ENCODE peak calls at places on chromosomes 2 and 18, in ten cellular contexts. X, P, J, Z, C, U, B, H, K and A are unnamed samples. For H3K9me3, the result is how much of the 10 kb centered on the place peaks cover.

GRCh38 chr2:132651115-132652099 is 18.6 kb downstream of the LYPD1 start:
- DNase-seq in X (no peak), P (no peak), J (peak), Z (no peak), C (peak), U (peak), B (peak), H (peak), K (peak), A (no peak)

GRCh38 chr2:71807969-71808451 is 339.7 kb downstream of the CYP26B1 start:
- DNase-seq in X (no peak), P (no peak), J (peak), Z (no peak), C (no peak), U (no peak), B (no peak), H (no peak), K (no peak), A (no peak)

GRCh38 chr2:98444436-98445166 is at the start of gene INPP4A:
- DNase-seq in X (peak), P (peak), J (peak), Z (peak), C (peak), U (peak), B (peak), H (peak), K (peak), A (no peak)

GRCh38 chr2:48979691-48980090 is 174.6 kb downstream of the FSHR start:
- DNase-seq in X (no peak), P (no peak), J (no peak), Z (no peak), C (no peak), U (no peak), B (no peak), H (no peak), K (no peak), A (no peak)

GRCh38 chr2:115733190-115733775 is 1290.8 kb downstream of the DPP10 start:
- DNase-seq in X (no peak), P (no peak), J (no peak), Z (no peak), C (no peak), U (no peak), B (no peak), H (no peak), K (no peak), A (no peak)

GRCh38 chr2:200171761-200172482 is 134.6 kb upstream of the SPATS2L start:
- DNase-seq in X (no peak), P (peak), J (peak), Z (no peak), C (no peak), U (peak), B (peak), H (no peak), K (no peak), A (no peak)

GRCh38 chr2:55490554-55490953 is 29.0 kb upstream of the CFAP36 start:
- DNase-seq in X (no peak), P (peak), J (peak), Z (no peak), C (no peak), U (peak), B (peak), H (peak), K (no peak), A (no peak)

GRCh38 chr18:44793186-44793585 is 112.5 kb downstream of the SETBP1 start:
- DNase-seq in X (no peak), P (no peak), J (no peak), Z (no peak), C (no peak), U (no peak), B (no peak), H (no peak), K (no peak), A (no peak)

GRCh38 chr2:217573565-217573964 is 429.2 kb downstream of the TNS1 start:
- DNase-seq in X (no peak), P (no peak), J (peak), Z (no peak), C (no peak), U (no peak), B (peak), H (no peak), K (no peak), A (no peak)

GRCh38 chr2:45300026-45300750 is 290.9 kb upstream of the SIX2 start:
- DNase-seq in X (peak), P (no peak), J (no peak), Z (no peak), C (no peak), U (no peak), B (no peak), H (peak), K (no peak), A (no peak)

GRCh38 chr2:239275871-239276812 is 124.7 kb downstream of the HDAC4 start:
- DNase-seq in X (no peak), P (no peak), J (peak), Z (no peak), C (no peak), U (peak), B (no peak), H (no peak), K (no peak), A (no peak)

GRCh38 chr18:58858591-58859468 is 5.8 kb upstream of the ZNF532 start:
- DNase-seq in X (no peak), P (no peak), J (peak), Z (no peak), C (no peak), U (no peak), B (no peak), H (no peak), K (no peak), A (no peak)

GRCh38 chr2:117967981-117968723 is 45.7 kb downstream of the CCDC93 start:
- DNase-seq in X (no peak), P (no peak), J (peak), Z (no peak), C (no peak), U (no peak), B (no peak), H (no peak), K (no peak), A (no peak)

GRCh38 chr18:46353460-46353859 is 249.3 kb downstream of the HAUS1 start:
- DNase-seq in X (no peak), P (no peak), J (no peak), Z (no peak), C (no peak), U (no peak), B (no peak), H (no peak), K (no peak), A (no peak)

GRCh38 chr2:8803658-8804379 is 33.6 kb downstream of the KIDINS220 start:
- DNase-seq in X (peak), P (peak), J (peak), Z (no peak), C (peak), U (peak), B (peak), H (peak), K (no peak), A (no peak)

GRCh38 chr18:8689431-8689830 is 15.9 kb upstream of the MTCL1 start:
- DNase-seq in X (no peak), P (no peak), J (no peak), Z (no peak), C (no peak), U (no peak), B (no peak), H (no peak), K (no peak), A (no peak)

GRCh38 chr2:168787098-168787781 is 15.2 kb upstream of the NOSTRIN start:
- DNase-seq in X (no peak), P (no peak), J (no peak), Z (no peak), C (no peak), U (no peak), B (no peak), H (no peak), K (no peak), A (no peak)

GRCh38 chr2:25376750-25377621 is 35.3 kb upstream of the DNMT3A start:
- DNase-seq in X (peak), P (peak), J (peak), Z (peak), C (peak), U (peak), B (peak), H (peak), K (peak), A (no peak)

GRCh38 chr2:223943561-223944008 is 1.6 kb downstream of the WDFY1 start:
- DNase-seq in X (no peak), P (peak), J (peak), Z (no peak), C (no peak), U (no peak), B (peak), H (peak), K (no peak), A (no peak)

GRCh38 chr18:13436596-13436995 is 218.0 kb downstream of the LDLRAD4 start:
- DNase-seq in X (no peak), P (no peak), J (no peak), Z (no peak), C (no peak), U (no peak), B (no peak), H (no peak), K (no peak), A (no peak)

GRCh38 chr2:3446381-3446780 is 66.9 kb downstream of the TRAPPC12 start:
- DNase-seq in X (no peak), P (no peak), J (no peak), Z (no peak), C (no peak), U (no peak), B (no peak), H (no peak), K (no peak), A (no peak)

GRCh38 chr2:74399785-74400184 is 19.7 kb upstream of the DCTN1 start:
- DNase-seq in X (peak), P (peak), J (peak), Z (no peak), C (peak), U (peak), B (peak), H (peak), K (peak), A (no peak)

GRCh38 chr2:222819722-222820333 is 41.0 kb upstream of the ACSL3 start:
- DNase-seq in X (no peak), P (peak), J (peak), Z (no peak), C (no peak), U (no peak), B (peak), H (no peak), K (no peak), A (no peak)

GRCh38 chr2:149375801-149376349 is 45.5 kb downstream of the LYPD6 start:
- DNase-seq in X (no peak), P (no peak), J (no peak), Z (peak), C (no peak), U (no peak), B (no peak), H (peak), K (peak), A (no peak)

DNA sequence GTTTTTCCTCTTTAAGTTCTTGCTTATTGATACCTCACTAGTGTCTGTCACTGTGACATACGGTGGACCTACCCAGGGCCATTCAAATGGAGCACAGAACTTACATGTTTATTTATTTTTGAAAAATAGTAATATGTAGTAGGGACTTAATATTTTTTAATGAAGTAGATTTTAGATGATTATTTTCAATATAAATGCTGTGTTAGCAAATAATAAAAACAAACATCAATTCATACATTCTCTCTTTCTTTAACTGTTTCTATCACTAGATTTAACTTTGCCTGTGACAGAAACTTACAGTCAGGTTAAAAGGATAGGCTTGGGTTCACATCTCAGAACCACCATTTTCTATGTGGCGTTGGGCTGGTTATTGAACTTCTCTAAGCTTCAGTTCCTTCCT is 184.4 kb upstream of the RASGRP3 start:
- DNase-seq in X (no peak), P (no peak), J (no peak), Z (no peak), C (no peak), U (no peak), B (no peak), H (no peak), K (no peak), A (no peak)
- H3K9ac ChIP-seq in X (no peak), P (no peak), J (no peak), Z (no peak), C (no peak), U (no peak), B (no peak), H (peak), K (no peak), A (no peak)

DNA sequence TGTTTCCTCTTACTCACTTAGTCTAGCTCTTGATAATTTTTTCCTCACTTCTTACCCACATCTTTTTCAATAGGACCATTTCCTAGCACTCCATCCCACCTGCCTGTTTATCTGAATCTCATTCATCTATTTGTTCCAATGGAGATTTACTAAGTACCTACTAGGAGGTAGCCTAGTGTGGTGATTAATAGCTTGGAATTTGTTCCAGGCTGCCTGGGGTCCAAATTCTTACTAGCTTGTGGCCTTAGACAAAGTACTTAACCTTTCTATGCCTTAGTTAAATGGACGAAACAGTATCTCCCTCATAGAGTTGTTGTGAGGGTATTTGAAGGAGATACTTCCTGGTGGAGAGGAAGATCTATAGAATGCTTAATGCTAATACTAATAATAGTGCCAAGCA is 42.9 kb upstream of the SERTAD2 start:
- DNase-seq in X (no peak), P (no peak), J (no peak), Z (no peak), C (no peak), U (no peak), B (no peak), H (no peak), K (no peak), A (no peak)
- H3K4me3 ChIP-seq in X (no peak), P (no peak), J (no peak), Z (no peak), C (no peak), U (no peak), B (no peak), H (no peak), K (no peak), A (no peak)

DNA sequence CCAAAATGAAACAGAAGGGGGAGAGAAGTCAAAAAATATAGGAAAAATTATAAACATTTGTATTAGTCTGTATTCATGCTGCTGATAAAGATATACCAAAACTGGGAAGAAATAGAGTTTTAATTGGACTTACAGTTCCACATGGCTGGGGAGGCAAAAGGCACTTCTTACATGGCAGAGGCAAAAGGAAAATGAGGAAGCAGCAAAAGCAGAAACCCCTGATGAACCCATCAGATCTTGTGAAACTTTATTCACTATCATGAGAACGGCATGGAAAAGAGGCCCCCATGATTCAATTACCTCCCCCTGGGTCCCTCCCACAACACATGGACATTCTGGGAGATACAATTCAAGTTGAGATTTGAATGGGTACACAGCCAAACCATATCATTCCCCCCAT is 79.1 kb downstream of the ZRANB3 start:
- DNase-seq in X (no peak), P (no peak), J (no peak), Z (no peak), C (no peak), U (no peak), B (no peak), H (no peak), K (no peak), A (no peak)
- H3K9me3 ChIP-seq in X (under half), P (under half), J (under half), Z (under half), C (under half), U (under half), B (under half), H (under half), K (under half), A (under half)

DNA sequence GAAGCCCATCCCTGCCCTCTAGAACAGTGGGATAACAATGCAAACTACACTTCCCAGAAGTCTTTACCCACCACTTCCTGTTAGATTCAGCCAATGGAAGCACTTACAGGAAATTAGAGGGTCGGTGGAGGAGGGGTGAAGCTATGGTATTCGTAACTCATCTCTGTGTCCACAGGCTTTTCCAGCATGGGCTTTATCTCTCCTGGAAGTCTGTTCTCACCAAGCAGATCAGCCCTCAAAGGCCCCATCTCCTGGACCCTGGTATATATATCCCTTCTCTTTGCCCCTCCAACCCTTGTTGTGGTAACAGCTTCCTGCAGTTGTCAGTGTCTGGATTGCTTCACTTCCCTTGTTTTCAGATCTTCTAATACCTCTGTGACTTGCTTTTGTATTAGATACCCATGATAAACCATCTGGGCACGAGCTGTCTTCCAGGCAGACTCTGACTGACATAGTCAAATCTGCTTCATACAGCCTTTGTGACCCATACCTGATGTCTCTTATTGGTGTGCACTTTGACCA is 475.0 kb upstream of the POU3F3 start:
- DNase-seq in X (peak), P (no peak), J (no peak), Z (peak), C (no peak), U (no peak), B (no peak), H (no peak), K (peak), A (peak)
- H3K9ac ChIP-seq in X (peak), P (no peak), J (no peak), Z (no peak), C (no peak), U (no peak), B (no peak), H (no peak), K (no peak), A (peak)

DNA sequence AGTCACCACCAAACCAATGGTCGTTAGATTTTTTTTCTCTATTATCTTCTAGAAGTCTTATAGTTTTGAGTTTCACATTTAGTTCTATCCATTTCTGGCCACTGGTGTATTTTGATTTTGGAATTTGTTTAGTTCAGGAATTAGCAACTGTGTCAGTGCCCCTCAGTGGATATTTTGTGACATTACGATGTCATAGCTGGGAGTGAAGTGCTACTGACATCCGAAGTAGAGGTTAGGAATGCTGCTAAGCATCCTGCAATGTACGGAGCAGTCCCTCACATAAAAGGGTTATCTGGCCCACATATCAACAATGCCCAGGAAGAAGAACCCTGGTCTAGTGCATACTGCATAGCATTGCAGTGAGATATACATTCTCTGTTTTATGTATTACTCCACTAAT is 157.4 kb upstream of the RGPD4 start:
- DNase-seq in X (no peak), P (no peak), J (no peak), Z (no peak), C (no peak), U (no peak), B (no peak), H (no peak), K (peak), A (no peak)
- H3K4me3 ChIP-seq in X (no peak), P (no peak), J (no peak), Z (no peak), C (no peak), U (no peak), B (no peak), H (no peak), K (no peak), A (no peak)

DNA sequence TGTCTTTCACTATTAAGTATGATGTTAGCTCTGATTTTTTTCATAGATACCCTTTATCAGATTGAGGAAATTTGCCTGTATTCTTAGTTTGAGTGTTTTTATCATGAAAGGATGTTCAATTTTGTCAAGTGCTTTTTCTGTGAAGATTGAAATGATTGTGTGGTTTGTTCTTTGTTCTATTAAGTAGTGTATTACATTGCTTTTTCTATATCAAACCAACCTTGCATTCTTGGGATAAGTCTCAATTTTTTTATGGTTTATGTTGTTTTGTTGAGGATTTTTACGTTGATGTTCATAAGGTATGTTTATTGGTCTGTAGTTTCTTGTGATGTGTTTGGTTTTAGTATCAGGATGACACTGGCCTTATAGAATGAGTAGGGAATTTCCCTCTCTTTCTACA is 19.1 kb downstream of the PDK1 start:
- DNase-seq in X (peak), P (no peak), J (no peak), Z (no peak), C (no peak), U (no peak), B (no peak), H (no peak), K (no peak), A (no peak)
- H3K9me3 ChIP-seq in X (under half), P (under half), J (under half), Z (under half), C (under half), U (under half), B (under half), H (under half), K (under half), A (under half)

GRCh38 chr18:76262956-76263955 is 231.8 kb downstream of the ZNF516 start:
- DNase-seq in X (no peak), P (no peak), J (peak), Z (no peak), C (no peak), U (no peak), B (no peak), H (no peak), K (peak), A (no peak)

GRCh38 chr18:76264851-76265250 is 230.2 kb downstream of the ZNF516 start:
- DNase-seq in X (no peak), P (no peak), J (no peak), Z (no peak), C (no peak), U (no peak), B (no peak), H (no peak), K (no peak), A (no peak)

GRCh38 chr18:76264073-76264472 is 231.0 kb downstream of the ZNF516 start:
- DNase-seq in X (no peak), P (peak), J (no peak), Z (no peak), C (no peak), U (no peak), B (no peak), H (no peak), K (no peak), A (no peak)

GRCh38 chr18:76266226-76266991 is 228.6 kb downstream of the ZNF516 start:
- DNase-seq in X (no peak), P (no peak), J (peak), Z (no peak), C (no peak), U (no peak), B (no peak), H (no peak), K (no peak), A (no peak)

GRCh38 chr18:76265375-76266225 is 229.4 kb downstream of the ZNF516 start:
- DNase-seq in X (no peak), P (no peak), J (peak), Z (no peak), C (no peak), U (no peak), B (peak), H (no peak), K (no peak), A (no peak)
- H3K9ac ChIP-seq in X (no peak), P (no peak), J (peak), Z (no peak), C (no peak), U (no peak), B (peak), H (no peak), K (no peak), A (no peak)